ENCODE peak calls at places on chromosome 14, in six cellular contexts. I is pancreas, Y is IMR-90, J is GM12878, R is mesenchymal stem cell, T is endothelial cell of umbilical vein. W is an unnamed sample.
A peak's percentile ranks its signal among the peaks of the same experiment; 100 is the strongest.

GRCh38 chr14:54814076-54814475 is 88.5 kb downstream of the GCH1 start:
- DNase-seq in I (no peak), Y (no peak), J (no peak), R (no peak), T (no peak), W (no peak)

GRCh38 chr14:26896447-26896846 is 298.6 kb upstream of the NOVA1 start:
- DNase-seq in I (no peak), Y (peak; percentile 3), J (no peak), R (peak; percentile 22), T (no peak), W (no peak)

GRCh38 chr14:57009585-57010515 is 199.6 kb upstream of the OTX2 start:
- DNase-seq in I (no peak), Y (no peak), J (no peak), R (no peak), T (no peak), W (no peak)

GRCh38 chr14:75046899-75047298 is 4.4 kb downstream of the MLH3 start:
- DNase-seq in I (no peak), Y (peak; percentile 45), J (no peak), R (peak; percentile 64), T (peak; percentile 17), W (no peak)

GRCh38 chr14:77620222-77620865 is 3.9 kb upstream of the SPTLC2 start:
- DNase-seq in I (no peak), Y (no peak), J (no peak), R (no peak), T (no peak), W (no peak)

GRCh38 chr14:24418492-24418873 is 11.0 kb downstream of the CBLN3 start:
- DNase-seq in I (peak; percentile 94), Y (no peak), J (no peak), R (no peak), T (peak; percentile 78), W (peak; percentile 37)

GRCh38 chr14:24058260-24058950 is 6.6 kb downstream of the CARMIL3 start:
- DNase-seq in I (peak; percentile 69), Y (peak; percentile 64), J (no peak), R (peak; percentile 76), T (peak; percentile 44), W (no peak)

GRCh38 chr14:79483472-79483871 is 727.8 kb downstream of the DIO2 start:
- DNase-seq in I (no peak), Y (peak; percentile 93), J (no peak), R (peak; percentile 44), T (no peak), W (no peak)

GRCh38 chr14:71078481-71078880 is 171.2 kb downstream of the PCNX1 start:
- DNase-seq in I (no peak), Y (no peak), J (no peak), R (peak; percentile 19), T (no peak), W (no peak)

GRCh38 chr14:99875421-99875820 is 82.2 kb downstream of the EML1 start:
- DNase-seq in I (no peak), Y (no peak), J (no peak), R (no peak), T (no peak), W (no peak)

GRCh38 chr14:58638231-58639205 is 756 bp downstream of the DACT1 start:
- DNase-seq in I (peak; percentile 6), Y (peak; percentile 30), J (no peak), R (peak; percentile 62), T (peak; percentile 26), W (no peak)

GRCh38 chr14:58637391-58638230 is at the start of gene DACT1:
- DNase-seq in I (peak; percentile 25), Y (peak; percentile 79), J (no peak), R (peak; percentile 90), T (peak; percentile 67), W (no peak)

GRCh38 chr14:58636129-58636528 is 1.6 kb upstream of the DACT1 start:
- DNase-seq in I (no peak), Y (no peak), J (no peak), R (no peak), T (no peak), W (no peak)

GRCh38 chr14:58635041-58635440 is 2.7 kb upstream of the DACT1 start:
- DNase-seq in I (no peak), Y (no peak), J (no peak), R (no peak), T (no peak), W (no peak)

GRCh38 chr14:58637040-58637390 is 747 bp upstream of the DACT1 start:
- DNase-seq in I (no peak), Y (peak; percentile 94), J (no peak), R (peak; percentile 96), T (no peak), W (no peak)
- H3K27me3 ChIP-seq in I (no peaks in the 10 kb centered on the region), Y (no peaks in the 10 kb centered on the region), J (peaks cover 8% of the 10 kb centered on the region), R (peaks cover 30% of the 10 kb centered on the region), T (peaks cover 31% of the 10 kb centered on the region), W (peaks cover 53% of the 10 kb centered on the region)

GRCh38 chr14:35032562-35032961 is 13.5 kb upstream of the FAM177A1 start:
- DNase-seq in I (no peak), Y (no peak), J (no peak), R (no peak), T (no peak), W (no peak)
- H3K9me3 ChIP-seq in I (no peaks in the 10 kb centered on the region), Y (peaks cover 7% of the 10 kb centered on the region), J (peaks cover 17% of the 10 kb centered on the region), R (peaks cover 6% of the 10 kb centered on the region), T (peaks cover 5% of the 10 kb centered on the region), W (no peaks in the 10 kb centered on the region)

GRCh38 chr14:80958258-80958657 is 2.8 kb downstream of the TSHR start:
- DNase-seq in I (no peak), Y (no peak), J (no peak), R (no peak), T (no peak), W (no peak)

GRCh38 chr14:80954771-80955299 is 586 bp upstream of the TSHR start:
- DNase-seq in I (peak; percentile 62), Y (peak; percentile 72), J (no peak), R (peak; percentile 83), T (peak; percentile 80), W (peak; percentile 47)

GRCh38 chr14:80956922-80957321 is 1.5 kb downstream of the TSHR start:
- DNase-seq in I (no peak), Y (no peak), J (no peak), R (no peak), T (no peak), W (no peak)

GRCh38 chr14:80955434-80955939 is at the start of gene TSHR:
- DNase-seq in I (no peak), Y (no peak), J (no peak), R (peak; percentile 56), T (no peak), W (no peak)

GRCh38 chr14:80956105-80956504 is 684 bp downstream of the TSHR start:
- DNase-seq in I (no peak), Y (no peak), J (no peak), R (no peak), T (no peak), W (no peak)
- H3K27ac ChIP-seq in I (no peak overlapping the region), Y (no peak overlapping the region), J (no peak overlapping the region), R (no peak overlapping the region), T (no peak overlapping the region), W (no peak overlapping the region)

GRCh38 chr14:33948143-33948962 is 2.5 kb downstream of the EGLN3 start:
- DNase-seq in I (no peak), Y (no peak), J (no peak), R (no peak), T (no peak), W (peak; percentile 50)

GRCh38 chr14:33952541-33952940 is 1.7 kb upstream of the EGLN3 start:
- DNase-seq in I (no peak), Y (no peak), J (no peak), R (no peak), T (no peak), W (no peak)

GRCh38 chr14:33949051-33950037 is 1.5 kb downstream of the EGLN3 start:
- DNase-seq in I (no peak), Y (no peak), J (no peak), R (peak; percentile 2), T (no peak), W (no peak)

GRCh38 chr14:33951183-33951840 is 438 bp upstream of the EGLN3 start:
- DNase-seq in I (no peak), Y (no peak), J (no peak), R (peak; percentile 14), T (no peak), W (no peak)

DNA sequence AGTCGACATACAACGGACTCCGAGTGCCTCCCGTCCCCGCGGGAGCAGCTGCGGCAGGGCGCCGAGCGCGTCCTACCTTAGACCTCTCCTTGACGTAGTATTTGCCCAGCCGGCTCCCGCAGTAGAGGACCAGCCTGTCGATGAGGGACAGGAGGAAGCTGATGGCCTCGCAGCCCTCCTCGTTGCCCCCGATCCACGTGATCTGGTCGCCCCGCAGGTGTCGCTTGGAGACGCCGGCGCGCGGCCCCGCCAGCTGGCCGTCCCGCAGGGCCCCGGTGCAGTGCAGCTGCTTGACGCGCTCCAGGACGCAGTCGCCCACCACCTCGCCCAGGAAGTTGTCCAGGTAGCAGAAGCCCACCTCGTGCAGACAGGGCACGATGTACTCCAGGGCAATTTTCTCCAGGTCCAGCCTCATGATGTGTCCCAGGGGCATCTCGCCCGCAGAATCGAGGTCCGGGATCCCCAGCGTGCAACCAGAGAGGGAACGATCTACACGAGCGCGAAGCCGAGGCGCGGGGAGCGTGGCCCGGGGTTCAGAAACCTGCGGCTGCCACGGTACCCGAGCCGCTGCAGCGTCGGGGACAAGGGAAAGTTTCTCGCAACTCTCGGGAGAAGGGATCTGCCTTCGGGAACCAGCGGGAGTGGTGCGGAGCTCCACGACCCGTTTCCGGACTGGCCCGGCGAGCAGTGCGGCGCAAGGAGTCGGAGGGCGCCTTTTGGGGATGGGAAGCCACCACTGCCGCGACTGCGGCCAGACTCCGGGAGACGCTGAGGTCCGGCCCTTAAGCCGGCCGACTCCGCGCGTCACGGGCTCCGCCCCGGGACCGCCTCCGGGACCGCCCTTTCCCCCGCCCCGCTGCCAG is at the start of gene EGLN3:
- DNase-seq in I (peak; percentile 88), Y (peak; percentile 44), J (no peak), R (peak; percentile 82), T (peak; percentile 78), W (peak; percentile 90)
- H3K27me3 ChIP-seq in I (no peaks in the 10 kb centered on the region), Y (peaks cover 28% of the 10 kb centered on the region), J (peaks cover 8% of the 10 kb centered on the region), R (peaks cover 55% of the 10 kb centered on the region), T (peaks cover 38% of the 10 kb centered on the region), W (no peaks in the 10 kb centered on the region)

DNA sequence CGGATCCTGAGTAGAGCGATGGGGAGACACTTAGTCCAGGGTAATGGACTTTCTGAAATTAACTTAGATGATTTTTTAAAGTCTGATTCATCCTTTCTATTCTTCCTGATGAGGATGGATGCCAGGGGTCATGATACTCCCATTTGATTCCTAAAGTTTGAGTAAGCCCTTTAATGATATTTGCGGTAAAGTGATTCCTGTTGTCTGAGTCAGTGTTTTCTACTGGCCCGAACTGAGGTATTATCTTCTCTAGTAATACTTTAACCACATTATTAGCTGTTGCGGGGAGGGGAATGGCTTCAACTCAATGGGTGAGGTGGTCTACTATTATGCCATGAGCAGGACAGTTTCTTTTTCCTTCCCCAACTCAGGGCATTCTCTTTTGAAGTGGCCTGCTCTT is 111.6 kb downstream of the RIN3 start:
- DNase-seq in I (no peak), Y (peak; percentile 96), J (no peak), R (peak; percentile 89), T (no peak), W (peak; percentile 90)
- H3K9me3 ChIP-seq in I (no peaks in the 10 kb centered on the region), Y (peaks cover 25% of the 10 kb centered on the region), J (peaks cover 19% of the 10 kb centered on the region), R (peaks cover 42% of the 10 kb centered on the region), T (no peaks in the 10 kb centered on the region), W (peaks cover 37% of the 10 kb centered on the region)